ENCODE peak calls at places on chromosomes 11 and 22, in six cellular contexts. N is AG09309, P is GM06990, E is kidney, H is astrocyte of the cerebellum, S is tibial nerve. U is an unnamed sample.
A peak's percentile ranks its signal among the peaks of the same experiment; 100 is the strongest.

GRCh38 chr22:24875862-24876506 is 70.0 kb downstream of the SGSM1 start:
- DNase-seq in N (no peak), P (no peak), E (no peak), H (no peak), S (no peak), U (no peak)

GRCh38 chr11:121557348-121557747 is 104.6 kb upstream of the SORL1-AS1 start:
- DNase-seq in N (no peak), P (peak; percentile 62), E (no peak), H (peak; percentile 74), S (no peak), U (no peak)

GRCh38 chr11:7186190-7186589 is 65.5 kb upstream of the SYT9 start:
- DNase-seq in N (no peak), P (no peak), E (no peak), H (no peak), S (no peak), U (no peak)

GRCh38 chr11:59429924-59430516 is 3.8 kb upstream of the OR5A2 start:
- DNase-seq in N (no peak), P (peak; percentile 3), E (no peak), H (peak; percentile 12), S (peak; percentile 69), U (peak; percentile 19)

GRCh38 chr11:118291453-118291852 is 13.1 kb upstream of the CD3E start:
- DNase-seq in N (no peak), P (no peak), E (no peak), H (no peak), S (no peak), U (peak; percentile 40)

GRCh38 chr11:130403301-130403804 is 25.1 kb downstream of the ADAMTS8 start:
- DNase-seq in N (peak; percentile 69), P (no peak), E (no peak), H (peak; percentile 81), S (no peak), U (peak; percentile 25)

GRCh38 chr11:762421-763072 is 14.7 kb downstream of the GATD1 start:
- DNase-seq in N (peak; percentile 57), P (no peak), E (peak; percentile 76), H (no peak), S (no peak), U (peak; percentile 57)

GRCh38 chr11:3808846-3809623 is 675 bp downstream of the PGAP2 start:
- DNase-seq in N (no peak), P (no peak), E (no peak), H (peak; percentile 36), S (no peak), U (no peak)

GRCh38 chr22:22988150-22988549 is 82.2 kb upstream of the GNAZ start:
- DNase-seq in N (no peak), P (no peak), E (no peak), H (no peak), S (no peak), U (no peak)

GRCh38 chr22:50262460-50262911 is 1.0 kb upstream of the MAPK12 start:
- DNase-seq in N (no peak), P (no peak), E (no peak), H (no peak), S (no peak), U (no peak)

GRCh38 chr11:64919627-64920026 is 2.6 kb upstream of the ATG2A start:
- DNase-seq in N (no peak), P (no peak), E (no peak), H (no peak), S (no peak), U (no peak)

GRCh38 chr11:128345316-128345715 is 242.0 kb downstream of the ETS1 start:
- DNase-seq in N (no peak), P (no peak), E (no peak), H (no peak), S (no peak), U (no peak)

GRCh38 chr22:43163241-43163795 is 12.0 kb downstream of the TSPO start:
- DNase-seq in N (no peak), P (no peak), E (peak; percentile 76), H (no peak), S (no peak), U (no peak)

GRCh38 chr22:42929838-42930155 is 72.7 kb upstream of the ARFGAP3 start:
- DNase-seq in N (no peak), P (no peak), E (no peak), H (no peak), S (no peak), U (no peak)

GRCh38 chr22:17387356-17387755 is 18.1 kb downstream of the CECR2 start:
- DNase-seq in N (no peak), P (no peak), E (no peak), H (no peak), S (no peak), U (no peak)

GRCh38 chr11:83054001-83054400 is 17.7 kb downstream of the RAB30 start:
- DNase-seq in N (no peak), P (peak; percentile 51), E (no peak), H (no peak), S (no peak), U (no peak)

GRCh38 chr11:116702772-116703360 is 69.9 kb downstream of the BUD13 start:
- DNase-seq in N (no peak), P (no peak), E (no peak), H (no peak), S (no peak), U (no peak)

GRCh38 chr22:40690370-40690769 is 11.1 kb downstream of the MCHR1 start:
- DNase-seq in N (no peak), P (no peak), E (no peak), H (no peak), S (no peak), U (no peak)

GRCh38 chr11:67303132-67303988 is at the start of gene SSH3:
- DNase-seq in N (no peak), P (no peak), E (peak; percentile 94), H (no peak), S (peak; percentile 47), U (no peak)

GRCh38 chr11:106152013-106152412 is 74.6 kb downstream of the AASDHPPT start:
- DNase-seq in N (no peak), P (no peak), E (no peak), H (peak; percentile 8), S (no peak), U (peak; percentile 42)

GRCh38 chr11:16902182-16902581 is 112.0 kb downstream of the PLEKHA7 start:
- DNase-seq in N (no peak), P (peak; percentile 76), E (no peak), H (no peak), S (no peak), U (no peak)

GRCh38 chr11:105968021-105968697 is 53.9 kb downstream of the MSANTD4 start:
- DNase-seq in N (no peak), P (no peak), E (no peak), H (peak; percentile 13), S (no peak), U (no peak)

GRCh38 chr11:103326070-103326794 is 217.0 kb downstream of the DYNC2H1 start:
- DNase-seq in N (peak; percentile 46), P (no peak), E (peak; percentile 71), H (peak; percentile 64), S (peak; percentile 59), U (peak; percentile 15)

GRCh38 chr11:130171534-130171933 is 12.0 kb downstream of the ST14 start:
- DNase-seq in N (no peak), P (no peak), E (no peak), H (no peak), S (no peak), U (no peak)

GRCh38 chr22:44582016-44582415 is 84.0 kb upstream of the RTL6 start:
- DNase-seq in N (no peak), P (no peak), E (peak; percentile 39), H (no peak), S (no peak), U (no peak)

GRCh38 chr11:74437441-74437840 is 29.9 kb downstream of the KCNE3 start:
- DNase-seq in N (no peak), P (no peak), E (no peak), H (no peak), S (no peak), U (no peak)

GRCh38 chr11:13033760-13034533 is 24.8 kb downstream of the RASSF10 start:
- DNase-seq in N (no peak), P (no peak), E (no peak), H (no peak), S (no peak), U (no peak)

GRCh38 chr11:35121326-35121865 is 17.6 kb upstream of the CD44 start:
- DNase-seq in N (no peak), P (no peak), E (no peak), H (no peak), S (no peak), U (no peak)

GRCh38 chr11:44030276-44030932 is 17.4 kb upstream of the ACCSL start:
- DNase-seq in N (peak; percentile 52), P (no peak), E (no peak), H (no peak), S (no peak), U (no peak)

GRCh38 chr11:2451916-2452694 is 7.3 kb downstream of the KCNQ1 start:
- DNase-seq in N (no peak), P (no peak), E (no peak), H (no peak), S (no peak), U (no peak)

GRCh38 chr22:31616315-31616980 is 45.6 kb downstream of the PISD start:
- DNase-seq in N (no peak), P (peak; percentile 59), E (no peak), H (no peak), S (no peak), U (no peak)

GRCh38 chr11:119681537-119681936 is 47.5 kb downstream of the NECTIN1 start:
- DNase-seq in N (no peak), P (no peak), E (no peak), H (no peak), S (no peak), U (no peak)
- TF ChIP-seq CTCF in N (peak; percentile 18), P (peak; percentile 8), E (no peak), H (no peak), S (no peak), U (peak; percentile 45)

GRCh38 chr11:20038364-20038893 is 121.8 kb downstream of the DBX1 start:
- DNase-seq in N (no peak), P (no peak), E (no peak), H (no peak), S (no peak), U (no peak)
- H3K4me3 ChIP-seq in N (no peak overlapping the region), P (no peak overlapping the region), E (no peak overlapping the region), H (no peak overlapping the region), S (no peak overlapping the region), U (no peak overlapping the region)

GRCh38 chr11:131511794-131512193 is 141.4 kb downstream of the NTM start:
- DNase-seq in N (no peak), P (no peak), E (no peak), H (no peak), S (peak; percentile 27), U (no peak)
- TF ChIP-seq CTCF in N (peak; percentile 50), P (peak; percentile 69), E (peak; percentile 65), H (peak; percentile 53), S (no peak), U (peak; percentile 57)

GRCh38 chr22:46079861-46080821 is 70.2 kb upstream of the PPARA start:
- DNase-seq in N (peak; percentile 80), P (no peak), E (peak; percentile 94), H (no peak), S (peak; percentile 78), U (no peak)
- H3K4me3 ChIP-seq in N (peak overlapping the region; percentile 96), P (no peak overlapping the region), E (peak overlapping the region; percentile 52), H (peak overlapping the region; percentile 98), S (peak overlapping the region; percentile 38), U (peak overlapping the region; percentile 90)

U was measured in keratinocyte.